ENCODE peak calls at places on chromosomes 1 and 21, in six cellular contexts. D is hypothalamus; B is CD4-positive, alpha-beta T cell; W is A172; U is CD8-positive, alpha-beta memory T cell; Q is hippocampal formation. Y is an unnamed sample.

GRCh38 chr1:186492531-186493291 is 31.8 kb upstream of the PDC start:
- DNase-seq in D (no peak), B (no peak), W (peak), U (no peak), Q (no peak), Y (no peak)

GRCh38 chr1:113947388-113948107 is 18.4 kb downstream of the HIPK1 start:
- DNase-seq in D (no peak), B (no peak), W (no peak), U (peak), Q (no peak), Y (no peak)

GRCh38 chr1:159763686-159764085 is 17.1 kb upstream of the DUSP23 start:
- DNase-seq in D (no peak), B (no peak), W (no peak), U (no peak), Q (no peak), Y (no peak)

GRCh38 chr1:237152506-237153335 is 110.7 kb downstream of the RYR2 start:
- DNase-seq in D (no peak), B (no peak), W (no peak), U (no peak), Q (no peak), Y (no peak)

GRCh38 chr1:53641481-53642214 is 97.3 kb downstream of the GLIS1 start:
- DNase-seq in D (no peak), B (no peak), W (no peak), U (no peak), Q (no peak), Y (no peak)

GRCh38 chr1:31627301-31627929 is 9.9 kb downstream of the HCRTR1 start:
- DNase-seq in D (no peak), B (no peak), W (peak), U (no peak), Q (no peak), Y (peak)

GRCh38 chr1:31264790-31265386 is 25.2 kb upstream of the NKAIN1 start:
- DNase-seq in D (no peak), B (no peak), W (no peak), U (no peak), Q (no peak), Y (no peak)

GRCh38 chr21:43903451-43904091 is 38.5 kb downstream of the AGPAT3 start:
- DNase-seq in D (no peak), B (no peak), W (no peak), U (no peak), Q (no peak), Y (no peak)

GRCh38 chr1:40977721-40978120 is 1.8 kb upstream of the CTPS1 start:
- DNase-seq in D (no peak), B (no peak), W (peak), U (no peak), Q (no peak), Y (no peak)

GRCh38 chr1:27598902-27599528 is 4.9 kb downstream of the AHDC1 start:
- DNase-seq in D (no peak), B (no peak), W (peak), U (no peak), Q (peak), Y (peak)

GRCh38 chr1:207579436-207579799 is 65.5 kb upstream of the CR1L start:
- DNase-seq in D (no peak), B (peak), W (peak), U (peak), Q (peak), Y (peak)

GRCh38 chr1:32749726-32750224 is 47.2 kb upstream of the SYNC start:
- DNase-seq in D (no peak), B (no peak), W (no peak), U (no peak), Q (no peak), Y (no peak)

GRCh38 chr1:230289350-230289644 is 136.8 kb downstream of the PGBD5 start:
- DNase-seq in D (no peak), B (no peak), W (no peak), U (no peak), Q (no peak), Y (no peak)

GRCh38 chr1:176167210-176167609 is 39.9 kb downstream of the COP1 start:
- DNase-seq in D (no peak), B (no peak), W (no peak), U (no peak), Q (no peak), Y (no peak)

GRCh38 chr1:72366473-72366872 is 84.1 kb upstream of the NEGR1 start:
- DNase-seq in D (no peak), B (no peak), W (peak), U (no peak), Q (no peak), Y (no peak)

GRCh38 chr21:37907076-37907475 is 9.2 kb downstream of the KCNJ6 start:
- DNase-seq in D (no peak), B (no peak), W (no peak), U (no peak), Q (no peak), Y (no peak)

GRCh38 chr1:10575616-10576015 is 100.9 kb downstream of the PEX14 start:
- DNase-seq in D (no peak), B (no peak), W (peak), U (no peak), Q (no peak), Y (no peak)

GRCh38 chr1:200329208-200329882 is 80.5 kb downstream of the ZNF281 start:
- DNase-seq in D (no peak), B (no peak), W (no peak), U (no peak), Q (no peak), Y (no peak)

GRCh38 chr1:90925928-90926869 is 95.6 kb downstream of the ZNF644 start:
- DNase-seq in D (no peak), B (no peak), W (peak), U (no peak), Q (no peak), Y (no peak)

GRCh38 chr1:31904339-31905092 is 33.7 kb downstream of the PTP4A2 start:
- DNase-seq in D (no peak), B (no peak), W (no peak), U (no peak), Q (no peak), Y (no peak)

Y was measured in globus pallidus.